ENCODE peak calls at places on chromosomes 5 and 9, in ten cellular contexts. N is glomerular endothelial cell; O is epithelial cell of proximal tubule; Q is GOT3; D is LoVo; A is activated CD4-positive, CD25-positive, alpha-beta regulatory T cell treated with anti-CD3 and anti-CD28 coated beads, Interleukin-2, amount 50 U/mL, for 72 hours; M is neuronal stem cell; T is LHCN-M2; V is NT2/D1; X is lower lobe of right lung. P is an unnamed sample.

GRCh38 chr5:167294861-167295685 is 996.4 kb upstream of the WWC1 start:
- DNase-seq in M (no peak), N (peak), D (peak), V (no peak), Q (no peak), O (peak), T (peak), A (no peak), X (no peak), P (peak)

GRCh38 chr5:121968910-121969607 is 7.3 kb downstream of the SRFBP1 start:
- DNase-seq in N (peak), A (no peak), V (no peak), T (peak), D (peak), M (no peak), O (peak), Q (peak), X (no peak), P (no peak)

GRCh38 chr5:111983459-111983858 is 226.5 kb upstream of the NREP start:
- DNase-seq in D (no peak), N (no peak), V (no peak), A (no peak), M (no peak), X (no peak), T (peak), Q (no peak), O (no peak), P (no peak)

GRCh38 chr5:83340511-83340918 is 131.0 kb upstream of the VCAN start:
- DNase-seq in D (no peak), O (no peak), N (no peak), X (no peak), V (no peak), Q (no peak), M (no peak), A (no peak), T (no peak), P (no peak)

GRCh38 chr9:130588416-130588815 is 9.0 kb downstream of the FUBP3 start:
- DNase-seq in D (no peak), O (no peak), A (no peak), X (no peak), T (no peak), Q (no peak), V (no peak), M (no peak), N (no peak), P (no peak)

GRCh38 chr5:107673106-107673367 is 2.3 kb upstream of the EFNA5 start:
- DNase-seq in T (no peak), A (no peak), X (no peak), N (no peak), M (no peak), V (no peak), Q (no peak), D (no peak), O (no peak), P (no peak)

GRCh38 chr9:132849168-132849831 is 28.8 kb downstream of the AK8 start:
- DNase-seq in D (no peak), O (no peak), Q (no peak), M (no peak), A (peak), V (peak), X (no peak), N (no peak), T (no peak), P (no peak)

GRCh38 chr5:38871211-38871610 is 25.4 kb downstream of the OSMR start:
- DNase-seq in A (no peak), Q (no peak), N (no peak), O (no peak), V (no peak), X (no peak), T (no peak), M (no peak), D (no peak), P (no peak)

GRCh38 chr5:77333451-77334123 is 123.1 kb downstream of the PDE8B start:
- DNase-seq in M (no peak), T (no peak), O (no peak), D (no peak), Q (no peak), X (no peak), V (no peak), N (no peak), A (no peak), P (no peak)

GRCh38 chr9:136847827-136848392 is 1.3 kb upstream of the PHPT1 start:
- DNase-seq in O (no peak), A (peak), D (peak), X (peak), Q (peak), T (peak), V (peak), M (peak), N (no peak), P (no peak)

GRCh38 chr9:103991698-103992097 is 102.4 kb upstream of the SMC2 start:
- DNase-seq in V (no peak), Q (no peak), T (no peak), D (no peak), O (no peak), N (no peak), A (no peak), M (no peak), X (no peak), P (no peak)

GRCh38 chr5:24765219-24765618 is 120.4 kb upstream of the CDH10 start:
- DNase-seq in X (no peak), Q (no peak), O (no peak), M (no peak), A (no peak), T (no peak), V (no peak), N (no peak), D (no peak), P (no peak)

GRCh38 chr5:72324186-72324825 is 4.1 kb downstream of the PTCD2 start:
- DNase-seq in X (no peak), O (no peak), Q (no peak), T (peak), V (no peak), N (no peak), M (no peak), D (peak), A (no peak), P (no peak)

GRCh38 chr9:119761737-119762136 is 392.5 kb upstream of the BRINP1 start:
- DNase-seq in M (no peak), N (no peak), Q (no peak), T (no peak), X (no peak), A (no peak), D (no peak), O (peak), V (no peak), P (no peak)

GRCh38 chr5:76679231-76679630 is 36.7 kb upstream of the F2R start:
- DNase-seq in A (no peak), X (no peak), Q (no peak), M (no peak), T (peak), D (no peak), N (no peak), O (no peak), V (no peak), P (no peak)

P was measured in iPS DF 19.7.